ENCODE peak calls at places on chromosomes 11 and 22, in four cellular contexts. H is bronchial epithelial cell, S is MM.1S, T is left ventricle myocardium inferior. P is an unnamed sample.

GRCh38 chr11:66285250-66285947 is 3.5 kb downstream of the YIF1A start:
- DNase-seq in T (no peak), S (no peak), H (no peak), P (no peak)

GRCh38 chr22:18024276-18024939 is at the start of gene MICAL3:
- DNase-seq in T (peak), H (peak), S (peak), P (peak)

GRCh38 chr11:78715639-78716311 is 141.1 kb upstream of the NARS2 start:
- DNase-seq in S (peak), H (peak), T (no peak), P (peak)

GRCh38 chr11:68979931-68980775 is 633 bp downstream of the MRGPRD start:
- DNase-seq in S (no peak), T (no peak), H (no peak), P (no peak)

GRCh38 chr11:15258433-15259350 is 144.0 kb downstream of the INSC start:
- DNase-seq in T (no peak), S (no peak), H (peak), P (no peak)

GRCh38 chr11:46438211-46438610 is 46.6 kb upstream of the CHRM4 start:
- DNase-seq in S (no peak), T (no peak), H (no peak), P (no peak)

GRCh38 chr11:6568191-6568918 is 35.1 kb downstream of the RRP8 start:
- DNase-seq in T (peak), H (peak), S (peak), P (no peak)

GRCh38 chr11:9914064-9914463 is 250.2 kb downstream of the SWAP70 start:
- DNase-seq in S (no peak), T (no peak), H (no peak), P (no peak)

GRCh38 chr11:100925935-100926334 is 203.7 kb downstream of the PGR start:
- DNase-seq in S (no peak), H (peak), T (no peak), P (no peak)

GRCh38 chr22:44811141-44811540 is 58.8 kb downstream of the ARHGAP8 start:
- DNase-seq in S (no peak), H (no peak), T (peak), P (no peak)

GRCh38 chr11:11731311-11732083 is 109.7 kb upstream of the GALNT18 start:
- DNase-seq in S (no peak), T (no peak), H (peak), P (peak)

GRCh38 chr11:96741068-96741467 is 351.3 kb downstream of the JRKL start:
- DNase-seq in T (no peak), H (no peak), S (no peak), P (no peak)

GRCh38 chr11:35810045-35810444 is 133.8 kb upstream of the LDLRAD3 start:
- DNase-seq in S (no peak), H (no peak), T (no peak), P (no peak)

GRCh38 chr22:34306361-34306760 is 386.1 kb upstream of the LARGE1 start:
- DNase-seq in T (no peak), H (no peak), S (no peak), P (no peak)

GRCh38 chr11:43278302-43278956 is 33.4 kb upstream of the API5 start:
- DNase-seq in S (peak), T (no peak), H (peak), P (no peak)

GRCh38 chr22:50209893-50210292 is 9.1 kb downstream of the SELENOO start:
- DNase-seq in H (peak), T (peak), S (peak), P (no peak)

GRCh38 chr22:38741576-38741975 is 14.2 kb downstream of the SUN2 start:
- DNase-seq in T (no peak), S (no peak), H (no peak), P (no peak)

GRCh38 chr11:118928870-118929495 is 3.3 kb upstream of the BCL9L start:
- DNase-seq in S (peak), H (no peak), T (peak), P (peak)

GRCh38 chr11:118448294-118448693 is 12.0 kb downstream of the KMT2A start:
- DNase-seq in S (no peak), H (peak), T (no peak), P (no peak)

GRCh38 chr22:19517171-19517500 is 7.1 kb downstream of the CLDN5 start:
- DNase-seq in S (no peak), H (no peak), T (no peak), P (no peak)

GRCh38 chr11:119121811-119122124 is 388 bp downstream of the HINFP start:
- DNase-seq in H (no peak), T (no peak), S (no peak), P (no peak)

DNA sequence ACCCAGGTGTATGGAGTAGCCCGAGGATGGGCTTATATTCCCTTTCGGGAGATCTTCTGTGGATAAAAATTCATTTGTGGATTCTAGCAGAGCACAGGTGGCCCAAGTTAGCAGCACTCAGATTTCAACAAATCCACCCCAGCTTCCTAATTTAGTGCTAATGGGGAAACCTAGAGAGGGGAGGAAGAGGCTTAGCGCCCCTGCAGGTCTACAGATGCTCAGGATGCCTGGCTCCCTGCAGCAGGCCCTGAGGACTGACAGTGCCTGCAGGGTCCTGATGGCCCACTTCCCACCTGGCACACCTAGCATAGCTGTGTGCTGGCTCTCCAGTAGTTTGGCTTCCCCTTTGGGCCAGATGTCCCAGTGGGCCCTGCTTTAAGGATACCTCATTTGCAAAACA is 6.5 kb downstream of the DGAT2 start:
- DNase-seq in T (no peak), S (no peak), H (no peak), P (no peak)
- TF ChIP-seq CTCF in T (no peak), S (no peak), H (no peak), P (no peak)

DNA sequence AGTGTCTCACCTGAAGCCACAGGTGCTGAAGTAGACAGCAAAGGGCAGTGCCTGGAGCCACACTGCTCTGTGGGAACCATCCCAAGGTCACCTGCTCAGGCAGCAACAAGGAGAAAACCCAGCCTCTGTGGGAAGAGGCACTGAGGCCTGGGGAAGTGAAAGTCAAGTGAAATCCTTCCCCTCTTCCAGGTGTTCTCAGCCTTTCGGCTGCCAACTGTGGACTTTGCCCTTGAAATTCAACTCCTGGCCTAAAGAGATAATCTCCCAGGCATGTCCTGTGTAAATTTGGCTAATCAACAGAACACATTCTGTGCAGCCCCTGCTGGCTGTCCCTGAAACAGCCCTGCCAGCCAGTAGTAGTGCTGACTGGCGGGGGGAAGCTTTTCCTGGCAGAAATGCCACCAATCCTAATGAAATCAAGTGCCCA is 112.1 kb downstream of the RPL27A start:
- DNase-seq in S (no peak), T (no peak), H (no peak), P (no peak)
- TF ChIP-seq CTCF in S (peak), T (peak), H (peak), P (no peak)

DNA sequence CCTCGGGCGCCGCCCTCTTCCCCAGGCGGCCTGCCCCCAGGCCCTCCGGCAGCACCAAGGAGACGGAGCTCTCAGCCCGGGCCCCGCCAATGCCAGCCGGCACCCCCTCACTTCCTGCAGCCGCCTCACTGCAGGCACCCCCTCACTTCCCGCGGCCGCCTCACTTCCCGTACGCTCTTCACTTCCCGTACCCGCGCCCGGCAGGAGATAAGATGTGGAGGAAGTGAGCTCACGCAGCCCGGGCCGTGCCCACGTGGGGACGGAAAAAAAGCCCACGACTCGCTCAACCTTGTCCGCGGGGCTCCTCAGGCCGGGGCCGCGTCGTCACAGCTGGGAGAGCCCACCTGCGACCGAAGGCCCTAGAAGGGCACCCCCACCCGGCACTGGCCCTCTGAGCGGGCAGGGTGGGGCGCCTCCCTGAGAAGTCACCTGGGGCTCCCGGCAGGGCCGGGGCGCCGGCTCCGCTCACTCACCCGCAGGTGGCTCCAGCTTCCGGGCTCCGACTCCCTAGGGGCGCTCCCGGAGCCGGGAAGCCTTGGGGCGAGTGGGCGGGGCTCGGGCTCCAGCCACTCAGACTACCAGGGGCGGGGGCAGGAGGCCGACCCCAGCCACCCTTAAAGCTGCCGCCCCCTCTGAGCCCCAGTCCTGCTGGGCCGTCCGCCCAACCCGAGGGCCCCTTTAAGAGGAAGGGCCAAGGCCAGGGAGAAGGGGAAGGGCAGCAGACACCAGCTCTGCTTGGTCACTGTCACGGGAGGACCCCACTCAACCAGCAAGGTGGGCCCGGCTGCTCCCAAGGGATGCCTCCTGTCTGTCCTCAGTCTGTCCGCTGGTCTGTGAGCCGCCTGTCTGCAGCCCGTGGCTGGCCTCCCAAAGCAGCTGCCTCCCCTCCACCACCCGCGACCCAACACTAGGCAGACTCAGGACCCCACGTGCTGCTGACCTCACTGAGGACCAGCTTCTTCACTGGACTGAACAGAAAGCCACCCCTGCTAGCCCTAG is 31.4 kb downstream of the PISD start:
- DNase-seq in S (peak), H (peak), T (peak), P (peak)
- TF ChIP-seq CTCF in S (no peak), H (peak), T (no peak), P (no peak)

DNA sequence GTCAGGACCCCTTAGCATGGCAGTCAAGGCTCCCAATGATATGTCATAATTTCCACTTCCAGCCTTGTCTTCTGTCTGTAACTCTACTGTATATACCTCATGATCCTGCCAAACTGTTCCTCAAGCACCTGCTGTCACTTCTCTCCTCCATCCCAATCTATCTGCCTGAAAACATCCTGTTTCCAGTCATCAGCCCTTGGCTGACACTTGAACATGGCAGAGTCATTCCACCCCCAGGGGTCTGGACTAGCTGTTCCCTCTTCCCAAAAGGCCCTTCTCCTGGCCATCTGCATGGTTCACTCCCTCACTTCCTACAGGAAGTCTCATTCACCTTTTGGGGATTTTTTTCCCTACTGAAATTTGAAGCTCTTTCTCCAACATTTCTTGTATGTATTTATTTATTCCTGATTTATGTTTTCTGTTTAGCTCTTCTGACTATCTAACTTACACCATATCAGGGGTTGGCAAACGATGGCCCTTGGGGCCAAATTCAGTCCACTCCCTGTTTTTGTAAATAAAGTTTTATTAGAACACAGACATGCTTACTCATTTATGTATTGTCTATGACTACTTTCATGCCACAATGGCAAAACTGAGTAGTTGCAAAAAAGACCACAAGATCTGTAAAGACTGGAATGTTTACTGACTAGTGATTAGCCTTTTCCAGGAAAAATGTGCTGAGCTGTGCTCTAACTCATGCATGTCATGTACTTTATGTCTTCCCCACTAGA is 278.4 kb downstream of the KIRREL3 start:
- DNase-seq in H (no peak), S (no peak), T (no peak), P (no peak)
- TF ChIP-seq CTCF in H (no peak), S (no peak), T (no peak), P (no peak)

GRCh38 chr11:93002380-93002779 is 32.9 kb downstream of the MTNR1B start:
- DNase-seq in S (no peak), H (no peak), T (no peak), P (no peak)

GRCh38 chr11:93000511-93001476 is 31.3 kb downstream of the MTNR1B start:
- DNase-seq in T (no peak), S (no peak), H (peak), P (no peak)

GRCh38 chr11:93005239-93005638 is 35.8 kb downstream of the MTNR1B start:
- DNase-seq in S (no peak), H (peak), T (no peak), P (no peak)

GRCh38 chr11:93001812-93002211 is 32.4 kb downstream of the MTNR1B start:
- DNase-seq in T (no peak), S (no peak), H (peak), P (no peak)
- TF ChIP-seq CTCF in T (no peak), S (no peak), H (no peak), P (no peak)

DNA sequence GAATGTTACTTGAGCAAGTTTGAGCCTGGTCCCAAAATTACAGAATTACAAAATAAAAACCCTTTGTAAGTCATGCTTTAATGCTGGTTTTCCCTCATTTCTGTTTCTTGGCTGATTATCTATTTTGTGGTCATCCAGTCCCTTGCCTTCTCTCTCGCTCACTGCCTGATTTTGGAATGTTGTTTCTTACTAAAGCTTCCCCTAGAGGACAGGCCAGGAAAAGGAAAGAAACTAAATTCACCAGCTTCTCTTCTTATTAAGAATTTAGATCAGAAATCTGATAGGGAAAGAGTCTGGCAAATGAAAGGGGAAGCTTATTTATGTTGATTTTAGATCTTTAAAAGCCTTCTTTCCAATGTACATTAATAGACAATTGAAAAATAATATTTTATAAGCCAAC is 16.6 kb upstream of the BDNF start:
- DNase-seq in S (no peak), H (no peak), T (no peak), P (no peak)
- TF ChIP-seq CTCF in S (no peak), H (no peak), T (no peak), P (no peak)

GRCh38 chr11:102807921-102808320 is 10.0 kb upstream of the MMP1 start:
- DNase-seq in H (no peak), T (no peak), S (no peak), P (no peak)
- TF ChIP-seq CTCF in H (peak), T (no peak), S (peak), P (no peak)

DNA sequence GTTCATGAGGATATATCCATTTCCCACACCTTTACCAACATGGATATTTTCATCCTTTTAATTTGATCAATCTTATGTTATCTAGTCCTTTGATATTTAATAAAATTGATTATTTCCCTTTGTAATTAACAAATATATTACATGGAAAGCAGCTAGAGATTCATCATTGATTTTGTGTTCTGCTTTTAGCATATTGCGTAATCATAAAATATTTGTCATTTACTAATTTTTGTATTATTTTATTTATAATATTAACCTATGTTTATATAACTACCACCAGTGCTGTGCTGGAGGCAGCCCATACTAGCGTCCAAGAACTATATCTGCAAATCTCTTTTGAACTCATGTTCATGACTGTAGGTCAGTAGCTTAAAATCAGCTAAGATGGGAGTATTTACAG is 4.7 kb downstream of the OR8U1 start:
- DNase-seq in T (no peak), S (no peak), H (no peak), P (no peak)
- TF ChIP-seq CTCF in T (no peak), S (no peak), H (no peak), P (no peak)

GRCh38 chr11:60710482-60710881 is 11.1 kb downstream of the MS4A8 start:
- DNase-seq in T (no peak), S (no peak), H (no peak), P (no peak)
- TF ChIP-seq CTCF in T (no peak), S (no peak), H (peak), P (no peak)

DNA sequence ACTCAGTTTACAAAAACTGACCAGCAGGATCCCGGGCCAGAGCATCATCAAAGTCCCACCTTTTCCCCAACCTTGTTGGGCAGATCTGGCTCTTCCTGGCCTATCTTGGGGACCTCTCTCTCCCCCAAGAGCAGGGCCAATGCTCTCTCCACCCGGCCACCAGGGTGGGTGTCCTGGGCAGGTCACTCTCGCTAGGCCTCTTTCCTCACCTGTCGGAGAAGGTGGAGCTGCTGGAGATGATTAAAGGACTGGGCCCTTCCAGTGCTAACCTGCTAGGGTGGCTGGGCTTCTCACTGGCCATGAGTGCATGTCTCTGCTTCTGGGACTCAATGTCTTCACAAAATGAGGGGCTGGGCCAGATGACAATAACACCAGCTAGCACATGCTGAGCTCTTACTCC is 2.9 kb upstream of the CAPN5 start:
- DNase-seq in T (no peak), H (no peak), S (no peak), P (no peak)
- TF ChIP-seq CTCF in T (no peak), H (no peak), S (no peak), P (no peak)